ENCODE peak calls at places on chromosomes 12 and 14, in eight cellular contexts. V is endodermal cell, E is progenitor cell of endocrine pancreas, L is activated B cell treated with CpG ODN at 0.5 μM for 24 hours, Y is AG04450, J is GM13976, C is right atrium auricular region, G is endothelial cell. P is an unnamed sample.
A peak's percentile ranks its signal among the peaks of the same experiment; 100 is the strongest.

GRCh38 chr12:56687225-56688128 is 607 bp downstream of the PTGES3 start:
- DNase-seq in V (peak; percentile 76), E (peak; percentile 41), L (peak; percentile 62), Y (no peak), J (no peak), C (peak; percentile 71), G (no peak), P (peak; percentile 74)

GRCh38 chr12:53049582-53050318 is at the start of gene TNS2:
- DNase-seq in V (peak; percentile 95), E (no peak), L (no peak), Y (no peak), J (no peak), C (peak; percentile 95), G (peak; percentile 71), P (no peak)

GRCh38 chr14:36553650-36554260 is 28.7 kb downstream of the NKX2-8 start:
- DNase-seq in V (peak; percentile 54), E (no peak), L (no peak), Y (peak; percentile 6), J (peak; percentile 42), C (no peak), G (no peak), P (peak; percentile 5)

GRCh38 chr12:6950944-6951540 is at the start of gene PTPN6:
- DNase-seq in V (no peak), E (no peak), L (peak; percentile 70), Y (no peak), J (peak; percentile 71), C (no peak), G (no peak), P (peak; percentile 94)

GRCh38 chr14:79161576-79161975 is 991.4 kb downstream of the NRXN3 start:
- DNase-seq in V (peak; percentile 92), E (peak; percentile 37), L (no peak), Y (peak; percentile 3), J (no peak), C (no peak), G (peak; percentile 54), P (no peak)

GRCh38 chr14:99188721-99189120 is 83.3 kb downstream of the BCL11B start:
- DNase-seq in V (peak; percentile 85), E (no peak), L (no peak), Y (no peak), J (no peak), C (no peak), G (peak; percentile 38), P (no peak)

GRCh38 chr12:77107121-77107520 is 41.8 kb upstream of the E2F7 start:
- DNase-seq in V (no peak), E (no peak), L (no peak), Y (no peak), J (no peak), C (no peak), G (no peak), P (no peak)

GRCh38 chr14:58151264-58151700 is 731 bp downstream of the ARMH4 start:
- DNase-seq in V (no peak), E (peak; percentile 10), L (no peak), Y (no peak), J (no peak), C (no peak), G (peak; percentile 11), P (no peak)

GRCh38 chr12:42730286-42730685 is 140.7 kb upstream of the PRICKLE1 start:
- DNase-seq in V (no peak), E (no peak), L (no peak), Y (no peak), J (no peak), C (no peak), G (no peak), P (no peak)

GRCh38 chr12:109568486-109568885 is 4.8 kb downstream of the MMAB start:
- DNase-seq in V (no peak), E (no peak), L (no peak), Y (no peak), J (no peak), C (no peak), G (no peak), P (no peak)

GRCh38 chr12:32322354-32322753 is 77.0 kb upstream of the FGD4 start:
- DNase-seq in V (peak; percentile 73), E (no peak), L (no peak), Y (no peak), J (no peak), C (no peak), G (no peak), P (no peak)

GRCh38 chr12:53055471-53056266 is 5.8 kb downstream of the TNS2 start:
- DNase-seq in V (peak; percentile 54), E (no peak), L (no peak), Y (no peak), J (no peak), C (peak; percentile 58), G (no peak), P (no peak)

GRCh38 chr14:50095895-50096294 is 20.5 kb downstream of the VCPKMT start:
- DNase-seq in V (no peak), E (no peak), L (no peak), Y (no peak), J (peak; percentile 40), C (no peak), G (no peak), P (no peak)

GRCh38 chr14:78631551-78631950 is 461.4 kb downstream of the NRXN3 start:
- DNase-seq in V (no peak), E (no peak), L (no peak), Y (no peak), J (no peak), C (no peak), G (no peak), P (no peak)

GRCh38 chr12:14521822-14522221 is 45.9 kb downstream of the PLBD1 start:
- DNase-seq in V (no peak), E (no peak), L (no peak), Y (no peak), J (no peak), C (no peak), G (no peak), P (no peak)

GRCh38 chr12:76083246-76083735 is 1.2 kb downstream of the NAP1L1 start:
- DNase-seq in V (no peak), E (no peak), L (no peak), Y (no peak), J (no peak), C (no peak), G (no peak), P (no peak)

GRCh38 chr12:90611891-90612290 is 343.1 kb downstream of the CCER1 start:
- DNase-seq in V (no peak), E (no peak), L (no peak), Y (no peak), J (no peak), C (no peak), G (no peak), P (no peak)

GRCh38 chr12:18967814-18968213 is 161.7 kb upstream of the PLEKHA5 start:
- DNase-seq in V (no peak), E (no peak), L (no peak), Y (no peak), J (no peak), C (no peak), G (no peak), P (no peak)

GRCh38 chr12:124352839-124353238 is 57.9 kb downstream of the RFLNA start:
- DNase-seq in V (no peak), E (no peak), L (no peak), Y (no peak), J (no peak), C (no peak), G (no peak), P (peak; percentile 90)

GRCh38 chr14:103217538-103217937 is 94.3 kb downstream of the TNFAIP2 start:
- DNase-seq in V (no peak), E (no peak), L (no peak), Y (no peak), J (no peak), C (no peak), G (no peak), P (no peak)

GRCh38 chr12:10197879-10198278 is 14.8 kb upstream of the GABARAPL1 start:
- DNase-seq in V (no peak), E (no peak), L (no peak), Y (no peak), J (no peak), C (no peak), G (no peak), P (no peak)

GRCh38 chr14:72932893-72933292 is 6.6 kb downstream of the DCAF4 start:
- DNase-seq in V (peak; percentile 44), E (no peak), L (no peak), Y (no peak), J (no peak), C (no peak), G (no peak), P (no peak)

GRCh38 chr14:88002421-88002820 is 2.5 kb upstream of the GPR65 start:
- DNase-seq in V (no peak), E (no peak), L (no peak), Y (no peak), J (no peak), C (no peak), G (no peak), P (peak; percentile 89)

GRCh38 chr12:110778801-110779577 is 36.3 kb upstream of the PPP1CC start:
- DNase-seq in V (no peak), E (no peak), L (no peak), Y (no peak), J (no peak), C (no peak), G (no peak), P (no peak)

GRCh38 chr14:101125313-101125712 is 221.8 kb upstream of the RTL1 start:
- DNase-seq in V (no peak), E (no peak), L (no peak), Y (no peak), J (no peak), C (no peak), G (no peak), P (no peak)

GRCh38 chr12:1799068-1799881 is 21.1 kb upstream of the LRTM2 start:
- DNase-seq in V (peak; percentile 57), E (no peak), L (no peak), Y (no peak), J (peak; percentile 15), C (no peak), G (no peak), P (no peak)

GRCh38 chr12:72282721-72283120 is 10.6 kb downstream of the TRHDE start:
- DNase-seq in V (no peak), E (no peak), L (no peak), Y (no peak), J (no peak), C (no peak), G (no peak), P (no peak)

GRCh38 chr12:116693259-116694227 is 44.3 kb downstream of the SPRING1 start:
- DNase-seq in V (peak; percentile 69), E (no peak), L (no peak), Y (no peak), J (no peak), C (no peak), G (no peak), P (no peak)
- TF ChIP-seq CTCF in V (no peak), E (no peak), L (no peak), Y (no peak), J (no peak), C (no peak), G (no peak), P (no peak)

GRCh38 chr14:105020815-105021655 is at the start of gene CDCA4:
- DNase-seq in V (peak; percentile 99), E (peak; percentile 99), L (peak; percentile 97), Y (peak; percentile 81), J (peak; percentile 100), C (peak; percentile 97), G (peak; percentile 99), P (peak; percentile 95)
- TF ChIP-seq CTCF in V (no peak), E (no peak), L (no peak), Y (no peak), J (no peak), C (no peak), G (peak; percentile 9), P (no peak)

GRCh38 chr12:47367912-47368537 is 288.3 kb upstream of the AMIGO2 start:
- DNase-seq in V (no peak), E (no peak), L (no peak), Y (no peak), J (no peak), C (no peak), G (no peak), P (no peak)
- TF ChIP-seq CTCF in V (no peak), E (no peak), L (no peak), Y (no peak), J (no peak), C (no peak), G (no peak), P (no peak)

GRCh38 chr12:8912910-8913309 is 1.4 kb upstream of the PHC1 start:
- DNase-seq in V (peak; percentile 84), E (no peak), L (no peak), Y (no peak), J (no peak), C (no peak), G (peak; percentile 7), P (no peak)
- TF ChIP-seq CTCF in V (peak; percentile 75), E (peak; percentile 56), L (no peak), Y (peak; percentile 10), J (no peak), C (no peak), G (peak; percentile 50), P (no peak)